ENCODE peak calls at places on chromosome 16, in six cellular contexts. C is CD8-positive, alpha-beta memory T cell; P is transverse colon; N is body of pancreas; O is heart right ventricle; G is GM23248. L is an unnamed sample. For H3K4me1, the result is how much of the 10 kb centered on the place peaks cover.

GRCh38 chr16:23158114-23158513 is 8.9 kb upstream of the USP31 start:
- DNase-seq in P (no peak), N (no peak), C (no peak), G (no peak), O (no peak), L (no peak)

GRCh38 chr16:8168016-8168415 is 422.3 kb downstream of the TMEM114 start:
- DNase-seq in C (no peak), G (no peak), P (no peak), N (no peak), O (no peak), L (no peak)

GRCh38 chr16:84156342-84156784 is 11.3 kb downstream of the DNAAF1 start:
- DNase-seq in N (no peak), P (no peak), G (peak), C (no peak), O (no peak), L (no peak)

GRCh38 chr16:89018605-89019158 is 41.7 kb upstream of the CBFA2T3 start:
- DNase-seq in N (no peak), O (no peak), P (no peak), G (no peak), C (peak), L (no peak)

GRCh38 chr16:76665571-76666275 is 388.5 kb downstream of the CNTNAP4 start:
- DNase-seq in O (no peak), N (no peak), P (no peak), G (no peak), C (no peak), L (no peak)

GRCh38 chr16:87681990-87682570 is 79.8 kb downstream of the JPH3 start:
- DNase-seq in G (peak), C (no peak), P (no peak), N (no peak), O (no peak), L (no peak)

GRCh38 chr16:46673320-46674013 is 15.5 kb downstream of the VPS35 start:
- DNase-seq in O (peak), G (peak), C (peak), N (peak), P (peak), L (no peak)

GRCh38 chr16:89193576-89194293 is 6.6 kb downstream of the SLC22A31 start:
- DNase-seq in P (no peak), N (no peak), G (no peak), O (no peak), C (peak), L (no peak)

GRCh38 chr16:29708917-29709600 is 30.1 kb downstream of the QPRT start:
- DNase-seq in C (no peak), P (no peak), G (no peak), N (no peak), O (no peak), L (no peak)

GRCh38 chr16:11078812-11079459 is 134.6 kb downstream of the CLEC16A start:
- DNase-seq in P (peak), O (peak), C (no peak), G (peak), N (no peak), L (no peak)

GRCh38 chr16:27503662-27504061 is 46.1 kb downstream of the GTF3C1 start:
- DNase-seq in C (no peak), G (peak), O (no peak), P (no peak), N (no peak), L (no peak)

GRCh38 chr16:86692476-86692875 is 114.1 kb downstream of the FOXL1 start:
- DNase-seq in N (no peak), C (no peak), G (no peak), O (no peak), P (no peak), L (no peak)

GRCh38 chr16:17273142-17273561 is 197.6 kb downstream of the XYLT1 start:
- DNase-seq in N (no peak), C (no peak), G (peak), O (no peak), P (no peak), L (peak)

GRCh38 chr16:78443300-78443604 is 343.8 kb downstream of the WWOX start:
- DNase-seq in P (no peak), N (no peak), O (no peak), G (no peak), C (no peak), L (no peak)

GRCh38 chr16:24255446-24256352 is at the start of gene CACNG3:
- DNase-seq in N (peak), C (peak), O (peak), G (peak), P (peak), L (no peak)

GRCh38 chr16:88013091-88013609 is 61.9 kb downstream of the BANP start:
- DNase-seq in G (no peak), O (no peak), C (peak), N (no peak), P (peak), L (no peak)

GRCh38 chr16:85332175-85332574 is 219.9 kb upstream of the CIBAR2 start:
- DNase-seq in C (no peak), G (no peak), N (no peak), O (no peak), P (no peak), L (no peak)
- H3K4me1 ChIP-seq in C (under half), G (under half), N (under half), O (under half), P (half or more), L (under half)

DNA sequence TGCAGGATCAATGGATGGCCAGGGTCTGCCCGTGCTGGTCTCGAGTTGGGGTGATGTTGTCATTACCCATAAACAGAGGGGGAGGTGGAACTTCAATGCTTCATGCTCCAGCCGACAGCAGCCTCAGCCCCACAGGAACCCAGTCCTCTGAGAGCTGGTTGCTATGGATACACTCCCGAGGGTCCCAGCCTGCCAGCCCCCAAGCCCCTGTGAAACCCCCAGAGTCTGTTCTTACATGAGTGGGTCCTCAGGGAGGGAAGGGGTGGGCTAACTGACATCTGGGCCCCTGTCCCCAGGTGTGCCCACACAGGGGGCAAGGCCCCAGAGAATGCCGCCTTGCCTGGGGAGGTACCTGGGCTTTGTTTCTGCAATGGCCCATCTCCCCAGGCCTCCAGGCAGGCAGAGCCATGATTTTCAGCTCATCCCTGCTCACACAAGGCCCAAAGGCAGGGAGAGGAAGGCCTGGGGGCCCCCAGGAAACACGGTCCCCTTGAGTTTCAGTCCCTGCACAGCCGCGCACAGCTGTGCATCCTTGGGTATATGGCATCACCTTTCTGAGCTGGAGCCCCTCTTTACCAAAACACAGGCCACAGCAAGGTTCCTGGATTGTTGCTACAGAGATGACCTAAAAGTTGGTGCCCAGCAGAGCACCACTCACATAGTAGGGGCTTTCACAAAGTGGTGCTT is 223.7 kb downstream of the ZNF423 start:
- DNase-seq in C (no peak), P (no peak), N (no peak), G (no peak), O (no peak), L (no peak)
- H3K4me1 ChIP-seq in C (under half), P (under half), N (under half), G (under half), O (under half), L (under half)

GRCh38 chr16:58430718-58431117 is 38.4 kb downstream of the GINS3 start:
- DNase-seq in O (no peak), P (no peak), G (no peak), N (no peak), C (no peak), L (no peak)
- H3K4me1 ChIP-seq in O (under half), P (under half), G (under half), N (under half), C (under half), L (under half)

DNA sequence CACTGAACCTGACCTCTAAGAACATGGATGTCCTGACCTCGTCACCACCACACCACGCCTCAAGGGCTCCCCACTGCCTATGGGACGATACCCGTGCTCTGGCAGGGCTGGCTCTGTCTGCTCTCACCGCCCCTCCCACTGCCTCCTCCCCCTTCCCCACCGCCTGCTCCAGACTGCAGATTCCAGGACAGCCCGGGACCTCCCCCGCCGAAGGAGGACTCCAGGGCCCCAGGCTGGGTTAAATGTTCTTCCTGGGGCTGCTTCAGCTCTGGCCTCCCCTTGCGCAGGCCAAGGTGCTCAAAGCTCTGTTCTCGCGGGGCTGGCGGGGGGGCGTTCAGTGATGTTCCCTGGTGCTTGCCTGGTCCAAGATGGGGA is 3.1 kb downstream of the NPW start:
- DNase-seq in O (no peak), P (no peak), N (no peak), C (no peak), G (no peak), L (no peak)
- H3K4me1 ChIP-seq in O (half or more), P (under half), N (under half), C (under half), G (under half), L (under half)

GRCh38 chr16:25748099-25748654 is 56.4 kb downstream of the HS3ST4 start:
- DNase-seq in G (no peak), P (no peak), O (no peak), C (no peak), N (no peak), L (no peak)
- H3K4me1 ChIP-seq in G (under half), P (under half), O (under half), C (under half), N (under half), L (under half)

DNA sequence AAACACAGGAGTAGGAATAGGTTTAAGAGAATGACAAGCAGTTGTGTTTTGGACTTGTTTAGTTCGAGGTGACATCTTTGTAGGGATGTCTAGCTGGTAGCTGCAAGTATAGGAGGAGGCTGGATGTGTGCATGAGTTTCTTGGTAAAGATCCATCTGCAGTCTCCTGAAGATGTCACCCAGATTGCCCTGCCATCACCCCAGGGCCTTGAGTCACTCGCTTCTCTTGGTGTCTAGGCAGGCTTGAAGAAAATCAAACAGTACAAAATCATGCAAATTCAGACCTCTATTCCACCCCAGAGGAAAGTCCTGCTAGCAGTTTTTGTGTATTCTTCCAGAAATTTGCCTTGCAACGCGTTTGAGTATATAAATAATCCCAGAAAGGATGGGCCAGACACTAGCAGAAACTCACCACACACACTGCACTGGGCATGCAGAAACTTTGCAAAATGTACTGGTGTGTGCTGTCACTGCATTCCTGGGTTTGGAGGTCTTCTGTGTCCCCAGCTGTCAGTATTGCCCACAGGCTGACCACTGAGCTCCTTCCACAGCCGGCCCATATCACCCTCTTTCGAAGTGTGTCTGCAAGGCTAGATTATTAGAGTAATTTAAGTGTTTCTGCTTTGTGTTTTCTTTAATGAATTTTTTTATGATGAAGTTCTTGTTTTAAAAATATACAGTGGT is 51.5 kb downstream of the TENT4B start:
- DNase-seq in N (no peak), G (peak), C (no peak), O (no peak), P (no peak), L (no peak)
- H3K4me1 ChIP-seq in N (half or more), G (half or more), C (under half), O (half or more), P (half or more), L (under half)

DNA sequence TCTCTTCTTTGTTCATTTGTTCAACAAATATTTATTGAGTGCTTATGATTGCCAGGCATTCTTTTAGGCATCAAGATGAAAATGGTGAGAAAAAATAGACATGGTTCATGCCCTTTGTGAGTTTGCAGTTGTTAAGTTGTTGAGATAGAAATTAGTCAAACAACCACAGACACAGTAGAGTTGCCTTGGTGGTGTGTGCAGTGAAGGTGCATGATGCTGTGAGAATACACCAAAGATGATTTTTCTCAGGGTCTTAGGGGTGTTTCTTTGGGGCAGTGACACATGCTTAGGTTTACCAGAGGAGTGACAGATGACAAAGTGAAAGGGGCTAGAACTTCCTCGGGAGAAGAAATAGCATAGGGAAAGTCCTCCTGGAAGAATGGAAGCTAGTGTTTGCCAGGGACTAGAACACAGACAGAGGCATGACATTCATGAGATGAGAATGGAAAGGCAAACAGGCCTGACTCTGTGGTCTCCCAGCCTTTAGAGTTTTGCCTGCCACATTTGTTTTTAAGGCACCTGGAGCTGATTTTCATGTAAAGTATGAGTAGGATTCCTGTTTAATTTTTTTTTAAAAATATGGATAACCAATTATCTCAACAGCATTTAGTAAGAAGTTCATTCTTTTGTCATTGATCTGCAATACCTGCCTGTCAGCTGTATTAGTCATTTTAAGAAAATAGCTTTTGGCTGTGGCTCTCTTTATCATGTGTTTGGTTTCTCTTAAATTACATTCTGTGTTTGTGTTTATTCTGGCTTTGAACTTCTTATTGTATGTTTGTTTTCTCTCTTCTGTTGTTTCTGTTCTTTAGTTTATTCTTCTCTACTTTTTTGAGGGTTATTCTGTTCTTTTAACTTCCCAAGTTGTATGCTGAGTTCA is 36.6 kb downstream of the CYLD start:
- DNase-seq in C (no peak), P (no peak), N (no peak), O (no peak), G (no peak), L (no peak)
- H3K4me1 ChIP-seq in C (under half), P (under half), N (under half), O (under half), G (under half), L (under half)

L was measured in Panc1.